ENCODE peak calls at places on chromosomes 2 and 18, in six cellular contexts. W, O, H, Z, M and S are unnamed samples.

GRCh38 chr18:61991201-61991600 is 98.4 kb upstream of the RNF152 start:
- DNase-seq in W (no peak), O (no peak), H (no peak), Z (no peak), M (no peak), S (no peak)

GRCh38 chr2:3223080-3223923 is 154.3 kb downstream of the EIPR1 start:
- DNase-seq in W (no peak), O (no peak), H (peak), Z (peak), M (peak), S (no peak)

GRCh38 chr18:36758001-36758400 is 70.8 kb downstream of the TPGS2 start:
- DNase-seq in W (no peak), O (no peak), H (no peak), Z (no peak), M (no peak), S (no peak)

GRCh38 chr18:23237524-23238151 is 102.4 kb downstream of the CABLES1 start:
- DNase-seq in W (peak), O (peak), H (peak), Z (peak), M (no peak), S (no peak)

GRCh38 chr2:239302083-239302807 is 98.6 kb downstream of the HDAC4 start:
- DNase-seq in W (no peak), O (no peak), H (no peak), Z (peak), M (no peak), S (no peak)

GRCh38 chr2:85413592-85414421 is 3.6 kb upstream of the CAPG start:
- DNase-seq in W (no peak), O (no peak), H (peak), Z (peak), M (no peak), S (no peak)

GRCh38 chr2:195636890-195637289 is 20.1 kb upstream of the SLC39A10 start:
- DNase-seq in W (no peak), O (no peak), H (no peak), Z (no peak), M (no peak), S (no peak)

GRCh38 chr2:84302513-84303412 is 156.3 kb downstream of the SUCLG1 start:
- DNase-seq in W (no peak), O (no peak), H (peak), Z (no peak), M (peak), S (peak)

GRCh38 chr2:240426797-240427721 is 8.4 kb upstream of the GPC1 start:
- DNase-seq in W (no peak), O (peak), H (no peak), Z (no peak), M (no peak), S (peak)

GRCh38 chr2:235719146-235719942 is 225.5 kb downstream of the AGAP1 start:
- DNase-seq in W (no peak), O (no peak), H (no peak), Z (no peak), M (peak), S (no peak)

GRCh38 chr2:164706522-164706921 is 85.2 kb upstream of the GRB14 start:
- DNase-seq in W (no peak), O (no peak), H (no peak), Z (no peak), M (no peak), S (no peak)

GRCh38 chr2:172701250-172701649 is 34.4 kb upstream of the RAPGEF4 start:
- DNase-seq in W (no peak), O (no peak), H (no peak), Z (no peak), M (no peak), S (no peak)

GRCh38 chr2:212915121-212915782 is 236.2 kb downstream of the IKZF2 start:
- DNase-seq in W (no peak), O (no peak), H (no peak), Z (no peak), M (no peak), S (no peak)

GRCh38 chr2:74242354-74243071 is 44.1 kb downstream of the MTHFD2 start:
- DNase-seq in W (no peak), O (no peak), H (no peak), Z (no peak), M (no peak), S (no peak)

GRCh38 chr2:72579595-72580180 is 246.1 kb downstream of the EXOC6B start:
- DNase-seq in W (no peak), O (no peak), H (no peak), Z (no peak), M (peak), S (no peak)

GRCh38 chr2:215269397-215270117 is 42.3 kb upstream of the ATIC start:
- DNase-seq in W (no peak), O (no peak), H (peak), Z (peak), M (peak), S (peak)

GRCh38 chr18:36187826-36188721 is 777 bp downstream of the MOCOS start:
- DNase-seq in W (no peak), O (peak), H (no peak), Z (no peak), M (no peak), S (peak)

GRCh38 chr2:85999131-85999831 is 106.4 kb downstream of the POLR1A start:
- DNase-seq in W (no peak), O (no peak), H (no peak), Z (peak), M (peak), S (no peak)

GRCh38 chr2:113232730-113233129 is 46.0 kb downstream of the PAX8 start:
- DNase-seq in W (no peak), O (no peak), H (no peak), Z (no peak), M (no peak), S (no peak)

GRCh38 chr2:181859123-181859522 is 32.4 kb upstream of the ITPRID2 start:
- DNase-seq in W (no peak), O (peak), H (no peak), Z (no peak), M (no peak), S (no peak)

GRCh38 chr2:68765739-68766377 is 31.2 kb downstream of the ARHGAP25 start:
- DNase-seq in W (no peak), O (no peak), H (no peak), Z (no peak), M (no peak), S (no peak)

GRCh38 chr2:127596311-127597045 is 49.5 kb upstream of the GPR17 start:
- DNase-seq in W (no peak), O (no peak), H (no peak), Z (no peak), M (no peak), S (no peak)

GRCh38 chr18:77071711-77072292 is 60.8 kb downstream of the MBP start:
- DNase-seq in W (no peak), O (no peak), H (peak), Z (peak), M (no peak), S (no peak)

GRCh38 chr2:35803133-35803532 is 552.4 kb upstream of the CRIM1 start:
- DNase-seq in W (no peak), O (no peak), H (no peak), Z (no peak), M (no peak), S (no peak)

GRCh38 chr2:152792973-152793372 is 74.6 kb downstream of the ARL6IP6 start:
- DNase-seq in W (no peak), O (no peak), H (no peak), Z (no peak), M (no peak), S (no peak)

GRCh38 chr2:2862386-2862785 is 515.2 kb downstream of the EIPR1 start:
- DNase-seq in W (no peak), O (no peak), H (no peak), Z (no peak), M (no peak), S (no peak)

GRCh38 chr2:74146929-74147728 is 583 bp downstream of the BOLA3 start:
- DNase-seq in W (no peak), O (no peak), H (no peak), Z (no peak), M (no peak), S (no peak)

GRCh38 chr18:72542993-72543361 is 1.2 kb downstream of the CBLN2 start:
- DNase-seq in W (no peak), O (no peak), H (no peak), Z (no peak), M (no peak), S (no peak)

GRCh38 chr2:47916437-47916836 is 10.1 kb upstream of the FBXO11 start:
- DNase-seq in W (no peak), O (no peak), H (no peak), Z (no peak), M (no peak), S (no peak)

GRCh38 chr2:188495990-188496431 is 204.3 kb downstream of the GULP1 start:
- DNase-seq in W (no peak), O (no peak), H (no peak), Z (no peak), M (no peak), S (no peak)

GRCh38 chr18:77495079-77495478 is 245.4 kb downstream of the GALR1 start:
- DNase-seq in W (no peak), O (no peak), H (no peak), Z (no peak), M (no peak), S (no peak)